ENCODE peak calls at places on chromosomes 12 and 14, in seven cellular contexts. One of them, this sample, is unnamed.

GRCh38 chr12:30153981-30154380 is 370.2 kb upstream of the TMTC1 start:
- DNase-seq in D341Med: no peak
- DNase-seq in lung: no peak
- DNase-seq in NCI-H1105: no peak
- DNase-seq in endothelial cell: no peak
- DNase-seq in glutamatergic neuron: no peak
- DNase-seq in astrocyte: no peak
- DNase-seq in this sample: no peak

GRCh38 chr14:35402323-35403084 is 2.0 kb downstream of the NFKBIA start:
- DNase-seq in NCI-H1105: no peak
- DNase-seq in endothelial cell: no peak
- DNase-seq in glutamatergic neuron: no peak
- DNase-seq in lung: no peak
- DNase-seq in D341Med: no peak
- DNase-seq in astrocyte: no peak
- DNase-seq in this sample: no peak

GRCh38 chr12:109927622-109928021 is 27.5 kb downstream of the TCHP start:
- DNase-seq in D341Med: peak
- DNase-seq in glutamatergic neuron: peak
- DNase-seq in astrocyte: no peak
- DNase-seq in endothelial cell: peak
- DNase-seq in lung: no peak
- DNase-seq in NCI-H1105: peak
- DNase-seq in this sample: peak

GRCh38 chr14:70257526-70257925 is 68.8 kb upstream of the SLC8A3 start:
- DNase-seq in lung: no peak
- DNase-seq in D341Med: peak
- DNase-seq in NCI-H1105: no peak
- DNase-seq in astrocyte: no peak
- DNase-seq in endothelial cell: peak
- DNase-seq in glutamatergic neuron: no peak
- DNase-seq in this sample: no peak

GRCh38 chr12:42396473-42397259 is 70.7 kb downstream of the PPHLN1 start:
- DNase-seq in glutamatergic neuron: no peak
- DNase-seq in endothelial cell: no peak
- DNase-seq in NCI-H1105: no peak
- DNase-seq in lung: no peak
- DNase-seq in astrocyte: no peak
- DNase-seq in D341Med: no peak
- DNase-seq in this sample: no peak

GRCh38 chr12:61272441-61272840 is 987.8 kb upstream of the USP15 start:
- DNase-seq in lung: no peak
- DNase-seq in NCI-H1105: no peak
- DNase-seq in D341Med: no peak
- DNase-seq in glutamatergic neuron: no peak
- DNase-seq in astrocyte: no peak
- DNase-seq in endothelial cell: no peak
- DNase-seq in this sample: no peak

GRCh38 chr12:26798013-26798412 is 35.0 kb downstream of the ITPR2 start:
- DNase-seq in lung: no peak
- DNase-seq in NCI-H1105: no peak
- DNase-seq in astrocyte: peak
- DNase-seq in endothelial cell: no peak
- DNase-seq in glutamatergic neuron: no peak
- DNase-seq in D341Med: no peak
- DNase-seq in this sample: no peak

GRCh38 chr12:7373226-7373625 is 69.4 kb downstream of the ACSM4 start:
- DNase-seq in NCI-H1105: no peak
- DNase-seq in glutamatergic neuron: peak
- DNase-seq in astrocyte: no peak
- DNase-seq in D341Med: peak
- DNase-seq in endothelial cell: no peak
- DNase-seq in lung: no peak
- DNase-seq in this sample: no peak

GRCh38 chr12:56941299-56942017 is 7.2 kb upstream of the SDR9C7 start:
- DNase-seq in endothelial cell: no peak
- DNase-seq in NCI-H1105: no peak
- DNase-seq in astrocyte: peak
- DNase-seq in D341Med: no peak
- DNase-seq in glutamatergic neuron: no peak
- DNase-seq in lung: no peak
- DNase-seq in this sample: no peak

GRCh38 chr12:21305666-21306065 is 29.1 kb downstream of the SLCO1A2 start:
- DNase-seq in D341Med: no peak
- DNase-seq in endothelial cell: no peak
- DNase-seq in astrocyte: no peak
- DNase-seq in lung: no peak
- DNase-seq in NCI-H1105: no peak
- DNase-seq in glutamatergic neuron: no peak
- DNase-seq in this sample: no peak

GRCh38 chr14:58541623-58542022 is 96.1 kb upstream of the DACT1 start:
- DNase-seq in D341Med: no peak
- DNase-seq in NCI-H1105: no peak
- DNase-seq in lung: no peak
- DNase-seq in glutamatergic neuron: no peak
- DNase-seq in endothelial cell: no peak
- DNase-seq in astrocyte: no peak
- DNase-seq in this sample: no peak

GRCh38 chr12:104524026-104524425 is 67.3 kb downstream of the CHST11 start:
- DNase-seq in astrocyte: no peak
- DNase-seq in lung: no peak
- DNase-seq in glutamatergic neuron: no peak
- DNase-seq in endothelial cell: no peak
- DNase-seq in D341Med: no peak
- DNase-seq in NCI-H1105: peak
- DNase-seq in this sample: no peak

GRCh38 chr12:52231305-52232232 is 1.5 kb upstream of the KRT7 start:
- DNase-seq in astrocyte: no peak
- DNase-seq in NCI-H1105: no peak
- DNase-seq in D341Med: no peak
- DNase-seq in lung: peak
- DNase-seq in endothelial cell: no peak
- DNase-seq in glutamatergic neuron: no peak
- DNase-seq in this sample: no peak

GRCh38 chr12:79434561-79434960 is 256.2 kb downstream of the PAWR start:
- DNase-seq in endothelial cell: no peak
- DNase-seq in D341Med: no peak
- DNase-seq in astrocyte: no peak
- DNase-seq in NCI-H1105: no peak
- DNase-seq in glutamatergic neuron: no peak
- DNase-seq in lung: no peak
- DNase-seq in this sample: no peak

GRCh38 chr14:93987815-93988476 is 9.2 kb upstream of the CCDC197 start:
- DNase-seq in astrocyte: no peak
- DNase-seq in glutamatergic neuron: no peak
- DNase-seq in lung: no peak
- DNase-seq in D341Med: no peak
- DNase-seq in endothelial cell: no peak
- DNase-seq in NCI-H1105: no peak
- DNase-seq in this sample: no peak

GRCh38 chr12:57157588-57158173 is 10.3 kb upstream of the LRP1-AS start:
- DNase-seq in D341Med: no peak
- DNase-seq in astrocyte: no peak
- DNase-seq in NCI-H1105: no peak
- DNase-seq in lung: no peak
- DNase-seq in glutamatergic neuron: no peak
- DNase-seq in endothelial cell: no peak
- DNase-seq in this sample: no peak

GRCh38 chr12:105418232-105418631 is 87.7 kb downstream of the C12orf75 start:
- DNase-seq in astrocyte: peak
- DNase-seq in D341Med: no peak
- DNase-seq in NCI-H1105: no peak
- DNase-seq in lung: no peak
- DNase-seq in glutamatergic neuron: no peak
- DNase-seq in endothelial cell: no peak
- DNase-seq in this sample: no peak